ENCODE peak calls at places on chromosome 21, in four cellular contexts. A is HCT116, T is IMR-90, W is K562. R is an unnamed sample. For H3K4me1, the result is how much of the 10 kb centered on the place peaks cover.

GRCh38 chr21:45069085-45069484 is 5.3 kb upstream of the ADARB1 start:
- DNase-seq in T (no peak), A (no peak), W (no peak), R (no peak)

GRCh38 chr21:37535130-37535529 is 168.6 kb downstream of the DYRK1A start:
- DNase-seq in T (no peak), A (no peak), W (no peak), R (no peak)

GRCh38 chr21:44314561-44314960 is 14.7 kb downstream of the PFKL start:
- DNase-seq in T (no peak), W (no peak), A (no peak), R (no peak)

GRCh38 chr21:46368533-46369285 is 44.8 kb downstream of the PCNT start:
- DNase-seq in A (no peak), T (no peak), W (no peak), R (no peak)

GRCh38 chr21:22189278-22189677 is 1191.1 kb downstream of the NCAM2 start:
- DNase-seq in T (no peak), A (no peak), W (no peak), R (no peak)

GRCh38 chr21:40054403-40054802 is 187.2 kb downstream of the PCP4 start:
- DNase-seq in W (no peak), A (no peak), T (no peak), R (no peak)

GRCh38 chr21:36419996-36420395 is 34.8 kb downstream of the CHAF1B start:
- DNase-seq in W (peak), A (peak), T (peak), R (peak)

GRCh38 chr21:40047211-40047610 is 180.0 kb downstream of the PCP4 start:
- DNase-seq in T (no peak), A (no peak), W (no peak), R (no peak)

GRCh38 chr21:33396966-33397365 is 6.2 kb upstream of the IFNGR2 start:
- DNase-seq in A (no peak), W (no peak), T (peak), R (no peak)

GRCh38 chr21:33401617-33401967 is 1.6 kb upstream of the IFNGR2 start:
- DNase-seq in T (no peak), W (no peak), A (no peak), R (no peak)

GRCh38 chr21:33402011-33402979 is 918 bp upstream of the IFNGR2 start:
- DNase-seq in T (peak), A (no peak), W (peak), R (no peak)

GRCh38 chr21:33396436-33396835 is 6.8 kb upstream of the IFNGR2 start:
- DNase-seq in W (no peak), A (no peak), T (no peak), R (no peak)

DNA sequence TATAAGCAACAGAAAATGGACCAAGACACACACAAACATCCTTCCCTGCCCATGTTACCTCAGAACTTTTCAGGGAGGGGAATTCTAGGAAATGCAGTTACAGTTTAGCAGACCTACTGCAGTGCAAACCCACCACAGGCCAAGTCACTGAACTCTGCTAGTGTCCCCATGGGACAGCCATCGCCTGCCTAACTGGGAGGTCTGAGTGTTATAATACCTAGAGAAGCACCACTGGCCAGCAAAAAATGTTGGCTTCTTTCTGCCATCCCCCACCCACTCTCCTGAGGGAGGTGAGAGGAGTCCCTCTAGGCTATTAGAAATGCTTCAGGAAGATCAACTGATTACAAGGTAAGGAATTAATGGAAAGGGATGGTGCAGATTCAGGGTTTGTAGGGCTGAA is 3.4 kb upstream of the IFNGR2 start:
- DNase-seq in W (no peak), T (no peak), A (no peak), R (no peak)
- H3K4me1 ChIP-seq in W (under half), T (under half), A (under half), R (under half)

DNA sequence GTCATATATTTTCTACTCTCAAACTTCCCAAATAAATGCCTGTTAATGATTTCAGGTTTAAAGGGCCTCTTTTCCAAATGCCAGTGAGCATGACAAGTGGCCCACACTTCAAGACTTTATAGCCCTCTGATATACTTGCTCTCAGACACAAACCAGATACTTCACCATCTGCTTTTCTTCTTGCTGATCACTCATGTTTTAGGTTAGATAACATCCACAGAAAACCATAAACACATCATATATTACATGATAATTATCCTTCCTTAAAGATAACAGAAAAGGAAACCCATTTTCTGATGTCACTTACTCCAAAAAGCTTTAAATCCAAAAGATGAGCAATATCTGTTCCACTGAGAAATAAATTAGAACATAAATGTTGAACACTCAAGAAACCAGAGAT is 723.5 kb downstream of the LTN1 start:
- DNase-seq in T (no peak), W (no peak), A (no peak), R (no peak)
- TF ChIP-seq CTCF in T (no peak), W (no peak), A (no peak), R (no peak)

GRCh38 chr21:34344584-34344983 is 19.2 kb upstream of the KCNE2 start:
- DNase-seq in W (no peak), T (peak), A (no peak), R (no peak)
- H3K4me1 ChIP-seq in W (under half), T (under half), A (under half), R (under half)

GRCh38 chr21:24514081-24514733 is 1093.1 kb downstream of the MRPL39 start:
- DNase-seq in A (no peak), W (no peak), T (peak), R (no peak)
- TF ChIP-seq CTCF in A (peak), W (no peak), T (peak), R (no peak)

GRCh38 chr21:34810786-34811185 is 142.0 kb downstream of the CLIC6 start:
- DNase-seq in T (no peak), A (no peak), W (no peak), R (no peak)

GRCh38 chr21:34807881-34808568 is 139.2 kb downstream of the CLIC6 start:
- DNase-seq in T (peak), A (peak), W (no peak), R (no peak)

GRCh38 chr21:34811368-34811767 is 142.6 kb downstream of the CLIC6 start:
- DNase-seq in A (no peak), T (no peak), W (no peak), R (no peak)

GRCh38 chr21:34808569-34809204 is 139.9 kb downstream of the CLIC6 start:
- DNase-seq in A (no peak), T (peak), W (no peak), R (no peak)

DNA sequence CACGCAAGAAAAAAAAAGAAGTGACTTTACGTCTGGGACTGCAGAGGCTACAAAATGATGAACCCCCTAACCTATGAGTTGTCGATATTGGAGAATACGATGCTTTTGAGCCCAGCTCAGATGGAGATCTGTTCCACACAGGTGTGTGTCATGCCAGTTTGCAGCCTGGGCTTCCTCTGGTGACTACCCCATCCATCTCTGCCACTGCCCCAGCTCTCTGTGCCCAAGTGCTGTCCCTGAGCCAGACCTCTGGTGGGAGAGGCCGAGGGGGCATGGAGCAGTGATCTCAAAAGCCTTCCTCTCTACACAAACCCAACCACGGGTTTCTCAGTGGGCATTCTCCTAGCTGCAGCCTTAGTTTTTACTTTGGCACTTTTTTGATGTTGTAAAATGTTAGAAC is 141.0 kb downstream of the CLIC6 start:
- DNase-seq in A (no peak), W (no peak), T (no peak), R (no peak)
- H3K4me1 ChIP-seq in A (half or more), W (under half), T (half or more), R (half or more)

DNA sequence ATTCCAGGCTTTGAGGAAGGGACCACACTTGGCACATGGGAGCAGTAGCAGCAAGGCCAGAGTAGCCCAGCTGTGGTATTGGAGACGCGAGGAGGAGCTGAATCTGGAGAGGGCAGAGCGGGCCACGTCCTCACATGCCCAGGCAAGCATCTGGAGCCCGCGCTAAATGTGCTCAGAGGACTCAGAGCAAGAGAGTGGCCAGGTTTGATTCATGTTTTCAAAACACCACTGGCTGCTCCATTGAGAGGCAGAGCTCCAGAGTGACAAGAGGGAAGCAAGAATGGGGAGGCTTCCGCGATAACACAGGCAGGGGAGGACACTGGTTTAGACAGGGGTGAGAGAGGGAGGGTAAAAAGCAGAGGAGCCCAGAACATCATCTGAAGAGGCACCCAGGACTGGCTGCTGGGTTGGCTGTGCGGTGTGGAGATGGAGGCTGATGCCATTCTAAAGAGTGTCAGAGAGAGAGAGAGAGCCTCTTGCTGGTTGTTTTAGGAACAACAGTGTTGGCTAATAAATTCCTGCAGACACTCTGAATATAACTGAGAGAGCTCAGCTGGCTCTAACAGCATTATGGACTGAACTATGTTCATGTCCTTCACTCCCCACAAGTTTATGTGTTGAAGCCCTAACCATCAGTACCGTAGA is 32.3 kb downstream of the RCAN1 start:
- DNase-seq in A (no peak), W (peak), T (peak), R (no peak)
- TF ChIP-seq CTCF in A (peak), W (peak), T (peak), R (peak)

GRCh38 chr21:15731243-15731613 is 1.4 kb downstream of the USP25 start:
- DNase-seq in T (no peak), W (peak), A (no peak), R (no peak)

GRCh38 chr21:15730484-15731242 is 881 bp downstream of the USP25 start:
- DNase-seq in T (no peak), A (no peak), W (no peak), R (no peak)

GRCh38 chr21:15732290-15732995 is 2.7 kb downstream of the USP25 start:
- DNase-seq in T (peak), A (no peak), W (no peak), R (no peak)

GRCh38 chr21:15732996-15733329 is 3.2 kb downstream of the USP25 start:
- DNase-seq in A (no peak), W (no peak), T (no peak), R (no peak)

GRCh38 chr21:15735409-15735808 is 5.6 kb downstream of the USP25 start:
- DNase-seq in W (no peak), A (no peak), T (no peak), R (no peak)
- H3K4me1 ChIP-seq in W (under half), A (under half), T (under half), R (under half)

GRCh38 chr21:42815217-42815616 is 64.1 kb downstream of the WDR4 start:
- DNase-seq in A (peak), T (no peak), W (no peak), R (no peak)
- TF ChIP-seq CTCF in A (no peak), T (no peak), W (no peak), R (no peak)

R was measured in keratinocyte.